ENCODE peak calls at places on chromosomes 6 and 20, in four cellular contexts. One of them, this sample, is unnamed.

GRCh38 chr20:22459754-22460153 is 124.6 kb downstream of the FOXA2 start:
- DNase-seq in brain microvascular endothelial cell: no peak
- DNase-seq in body of pancreas: no peak
- DNase-seq in epithelial cell of esophagus: no peak
- DNase-seq in this sample: no peak

GRCh38 chr20:9119776-9120175 is 50.9 kb downstream of the PLCB4 start:
- DNase-seq in body of pancreas: no peak
- DNase-seq in brain microvascular endothelial cell: no peak
- DNase-seq in epithelial cell of esophagus: peak
- DNase-seq in this sample: no peak

GRCh38 chr6:166204852-166205650 is 37.4 kb upstream of the TBXT start:
- DNase-seq in brain microvascular endothelial cell: no peak
- DNase-seq in body of pancreas: no peak
- DNase-seq in epithelial cell of esophagus: no peak
- DNase-seq in this sample: no peak

GRCh38 chr6:41529970-41530369 is 16.2 kb upstream of the FOXP4 start:
- DNase-seq in epithelial cell of esophagus: no peak
- DNase-seq in body of pancreas: no peak
- DNase-seq in brain microvascular endothelial cell: no peak
- DNase-seq in this sample: no peak

GRCh38 chr20:38130687-38131587 is 34.1 kb downstream of the TGM2 start:
- DNase-seq in epithelial cell of esophagus: no peak
- DNase-seq in body of pancreas: no peak
- DNase-seq in brain microvascular endothelial cell: no peak
- DNase-seq in this sample: no peak

GRCh38 chr6:112037783-112038216 is 16.1 kb upstream of the CCN6 start:
- DNase-seq in epithelial cell of esophagus: peak
- DNase-seq in brain microvascular endothelial cell: peak
- DNase-seq in body of pancreas: peak
- DNase-seq in this sample: peak

GRCh38 chr20:13425401-13425800 is 204.3 kb downstream of the ISM1 start:
- DNase-seq in epithelial cell of esophagus: no peak
- DNase-seq in body of pancreas: no peak
- DNase-seq in brain microvascular endothelial cell: no peak
- DNase-seq in this sample: no peak

GRCh38 chr6:141988954-141989705 is 143.6 kb upstream of the GJE1 start:
- DNase-seq in epithelial cell of esophagus: peak
- DNase-seq in brain microvascular endothelial cell: peak
- DNase-seq in body of pancreas: peak
- DNase-seq in this sample: peak

GRCh38 chr20:58651823-58652605 is 931 bp downstream of the STX16 start:
- DNase-seq in epithelial cell of esophagus: peak
- DNase-seq in brain microvascular endothelial cell: peak
- DNase-seq in body of pancreas: peak
- DNase-seq in this sample: peak

GRCh38 chr6:18343741-18344140 is 43.4 kb upstream of the RNF144B start:
- DNase-seq in brain microvascular endothelial cell: peak
- DNase-seq in body of pancreas: no peak
- DNase-seq in epithelial cell of esophagus: peak
- DNase-seq in this sample: no peak

GRCh38 chr20:50054626-50055511 is 58.1 kb downstream of the UBE2V1 start:
- DNase-seq in brain microvascular endothelial cell: no peak
- DNase-seq in epithelial cell of esophagus: no peak
- DNase-seq in body of pancreas: no peak
- DNase-seq in this sample: peak

GRCh38 chr6:157074969-157075368 is 248.3 kb downstream of the TMEM242 start:
- DNase-seq in epithelial cell of esophagus: no peak
- DNase-seq in brain microvascular endothelial cell: no peak
- DNase-seq in body of pancreas: no peak
- DNase-seq in this sample: no peak

GRCh38 chr20:43189614-43190331 is at the start of gene PTPRT:
- DNase-seq in epithelial cell of esophagus: no peak
- DNase-seq in brain microvascular endothelial cell: no peak
- DNase-seq in body of pancreas: no peak
- DNase-seq in this sample: no peak

GRCh38 chr6:134564705-134565104 is 246.8 kb upstream of the SGK1 start:
- DNase-seq in body of pancreas: no peak
- DNase-seq in epithelial cell of esophagus: no peak
- DNase-seq in brain microvascular endothelial cell: no peak
- DNase-seq in this sample: no peak

GRCh38 chr6:169828176-169828575 is 76.8 kb downstream of the ERMARD start:
- DNase-seq in brain microvascular endothelial cell: no peak
- DNase-seq in body of pancreas: no peak
- DNase-seq in epithelial cell of esophagus: no peak
- DNase-seq in this sample: no peak

GRCh38 chr6:119526609-119527605 is 177.3 kb upstream of the MAN1A1 start:
- DNase-seq in body of pancreas: no peak
- DNase-seq in epithelial cell of esophagus: no peak
- DNase-seq in brain microvascular endothelial cell: no peak
- DNase-seq in this sample: no peak
- TF ChIP-seq CTCF in body of pancreas: no peak
- TF ChIP-seq CTCF in epithelial cell of esophagus: no peak
- TF ChIP-seq CTCF in brain microvascular endothelial cell: peak
- TF ChIP-seq CTCF in this sample: no peak

GRCh38 chr6:137921823-137922222 is 54.8 kb downstream of the TNFAIP3 start:
- DNase-seq in epithelial cell of esophagus: no peak
- DNase-seq in body of pancreas: no peak
- DNase-seq in brain microvascular endothelial cell: no peak
- DNase-seq in this sample: no peak
- TF ChIP-seq CTCF in epithelial cell of esophagus: peak
- TF ChIP-seq CTCF in body of pancreas: no peak
- TF ChIP-seq CTCF in brain microvascular endothelial cell: peak
- TF ChIP-seq CTCF in this sample: no peak

DNA sequence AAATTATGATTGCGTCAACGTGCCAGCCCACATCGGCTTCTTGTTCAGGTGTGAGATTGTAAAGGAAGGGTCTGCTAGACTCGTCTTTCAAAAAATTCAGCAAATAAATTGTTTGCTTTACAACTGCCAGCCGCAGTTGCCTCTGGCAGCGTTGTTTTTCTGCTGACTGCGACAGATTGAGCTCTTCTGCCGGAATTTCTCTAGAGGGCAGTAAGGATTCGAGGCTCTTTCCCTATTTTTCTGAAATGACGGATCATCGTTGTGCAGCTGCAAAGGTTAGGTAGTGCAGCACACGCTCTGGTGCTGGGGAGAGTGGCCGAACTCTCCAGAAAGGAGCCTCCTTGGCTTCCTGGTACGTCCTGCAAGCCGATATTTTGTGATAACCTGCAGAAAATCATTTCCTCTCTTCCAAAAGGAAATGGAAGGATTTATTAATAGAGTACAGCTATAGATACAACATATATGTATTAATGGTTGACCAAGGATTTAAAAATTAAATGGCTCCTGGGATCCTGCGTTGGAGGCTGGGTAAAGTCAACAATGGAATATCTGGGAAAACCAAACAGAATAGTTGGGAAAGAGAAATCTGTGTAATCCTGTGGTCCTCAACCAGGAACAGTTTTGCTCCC is 121.9 kb upstream of the ZFP64 start:
- DNase-seq in body of pancreas: peak
- DNase-seq in brain microvascular endothelial cell: peak
- DNase-seq in epithelial cell of esophagus: peak
- DNase-seq in this sample: peak
- TF ChIP-seq CTCF in body of pancreas: no peak
- TF ChIP-seq CTCF in brain microvascular endothelial cell: peak
- TF ChIP-seq CTCF in epithelial cell of esophagus: peak
- TF ChIP-seq CTCF in this sample: peak

DNA sequence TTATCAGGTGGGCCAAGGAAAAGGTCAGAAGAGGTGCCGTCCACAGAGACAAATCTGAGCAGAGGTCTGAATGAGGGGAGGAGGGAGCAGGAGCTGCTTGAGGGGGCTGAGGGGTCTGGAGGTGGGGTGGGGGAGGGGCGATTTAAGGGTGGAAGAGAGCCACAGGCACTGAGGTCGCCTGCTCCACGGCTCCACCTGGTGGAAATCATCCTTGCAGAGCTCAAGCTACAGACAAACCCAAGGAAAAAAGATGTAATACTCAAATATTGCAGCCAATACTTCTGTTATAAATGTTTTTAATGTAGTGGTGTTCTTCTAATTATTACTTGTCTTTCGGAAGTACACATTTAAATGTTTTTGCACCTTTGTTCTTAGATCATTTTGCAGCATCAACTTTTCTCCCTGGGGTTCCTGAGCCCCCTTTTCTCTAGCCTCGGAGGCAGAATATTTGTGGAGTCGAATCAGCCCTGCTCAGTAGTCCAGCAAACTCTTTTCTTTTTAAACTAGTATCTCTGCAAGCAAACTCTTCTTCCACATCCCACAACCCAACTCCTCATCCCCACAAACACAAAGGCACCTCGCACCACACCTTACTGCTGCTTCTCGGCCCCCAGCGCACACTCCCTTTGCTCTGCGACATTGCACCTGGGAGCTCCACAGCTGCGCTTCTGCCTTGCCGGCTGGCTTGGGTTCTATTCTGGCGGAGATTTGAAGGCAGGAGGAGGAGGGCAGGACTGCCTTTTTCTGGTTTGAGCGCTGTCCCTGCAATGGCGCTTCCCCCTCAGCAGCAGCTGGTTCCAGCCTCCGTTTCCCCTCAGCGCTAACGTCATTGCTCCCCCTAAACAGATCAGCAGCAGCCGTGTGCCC is 51.0 kb upstream of the TFAP2A start:
- DNase-seq in epithelial cell of esophagus: peak
- DNase-seq in brain microvascular endothelial cell: peak
- DNase-seq in body of pancreas: peak
- DNase-seq in this sample: peak
- TF ChIP-seq CTCF in epithelial cell of esophagus: peak
- TF ChIP-seq CTCF in brain microvascular endothelial cell: peak
- TF ChIP-seq CTCF in body of pancreas: no peak
- TF ChIP-seq CTCF in this sample: no peak

GRCh38 chr6:492816-493414 is 101.4 kb downstream of the IRF4 start:
- DNase-seq in epithelial cell of esophagus: no peak
- DNase-seq in body of pancreas: no peak
- DNase-seq in brain microvascular endothelial cell: no peak
- DNase-seq in this sample: no peak

GRCh38 chr6:490251-491037 is 98.9 kb downstream of the IRF4 start:
- DNase-seq in brain microvascular endothelial cell: no peak
- DNase-seq in body of pancreas: no peak
- DNase-seq in epithelial cell of esophagus: no peak
- DNase-seq in this sample: no peak

GRCh38 chr6:493840-494239 is 102.3 kb downstream of the IRF4 start:
- DNase-seq in brain microvascular endothelial cell: no peak
- DNase-seq in epithelial cell of esophagus: no peak
- DNase-seq in body of pancreas: no peak
- DNase-seq in this sample: no peak

GRCh38 chr6:491233-491632 is 99.7 kb downstream of the IRF4 start:
- DNase-seq in body of pancreas: no peak
- DNase-seq in epithelial cell of esophagus: no peak
- DNase-seq in brain microvascular endothelial cell: no peak
- DNase-seq in this sample: no peak

DNA sequence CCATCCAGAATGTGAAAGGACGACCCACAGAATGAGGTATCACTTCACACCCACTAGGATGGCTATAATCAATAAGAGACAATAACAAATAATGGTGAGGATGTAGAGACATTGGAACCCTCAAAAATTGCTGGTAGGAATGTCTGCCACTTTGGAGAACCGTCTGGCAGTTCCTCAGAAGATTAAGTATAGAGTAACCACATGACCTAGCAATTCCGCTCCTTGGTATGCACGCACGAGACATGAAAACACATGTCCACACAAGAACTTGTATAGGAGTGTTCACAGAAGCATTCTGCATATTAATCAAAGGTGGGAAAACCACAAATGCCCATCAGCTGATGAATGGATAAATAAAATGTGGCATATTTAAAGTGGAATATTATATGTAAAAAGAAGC is 100.6 kb downstream of the IRF4 start:
- DNase-seq in brain microvascular endothelial cell: no peak
- DNase-seq in epithelial cell of esophagus: no peak
- DNase-seq in body of pancreas: no peak
- DNase-seq in this sample: no peak
- TF ChIP-seq CTCF in brain microvascular endothelial cell: no peak
- TF ChIP-seq CTCF in epithelial cell of esophagus: no peak
- TF ChIP-seq CTCF in body of pancreas: no peak
- TF ChIP-seq CTCF in this sample: no peak

GRCh38 chr6:1815827-1816452 is 206.2 kb downstream of the FOXC1 start:
- DNase-seq in body of pancreas: no peak
- DNase-seq in epithelial cell of esophagus: no peak
- DNase-seq in brain microvascular endothelial cell: no peak
- DNase-seq in this sample: no peak
- TF ChIP-seq CTCF in body of pancreas: no peak
- TF ChIP-seq CTCF in epithelial cell of esophagus: no peak
- TF ChIP-seq CTCF in brain microvascular endothelial cell: no peak
- TF ChIP-seq CTCF in this sample: no peak

DNA sequence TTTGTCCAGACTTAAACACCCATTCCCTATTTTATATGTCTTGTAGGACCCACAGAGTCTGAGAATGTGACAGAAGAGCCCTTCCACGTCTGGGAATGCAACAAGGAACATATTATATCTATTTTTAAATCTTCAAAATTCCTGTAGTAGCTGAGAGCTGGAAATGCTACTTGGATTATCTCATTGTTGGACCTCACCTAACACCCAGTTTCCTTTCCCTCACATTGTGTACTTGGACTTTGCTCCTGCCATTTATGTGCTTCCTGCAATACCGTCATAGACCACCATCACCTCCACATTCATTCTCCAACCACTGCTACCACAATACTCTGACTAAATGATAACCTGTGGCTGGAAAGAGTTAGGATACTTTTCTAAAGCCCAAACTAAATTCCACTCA is 335.4 kb downstream of the COL12A1 start:
- DNase-seq in brain microvascular endothelial cell: peak
- DNase-seq in epithelial cell of esophagus: no peak
- DNase-seq in body of pancreas: no peak
- DNase-seq in this sample: peak
- TF ChIP-seq CTCF in brain microvascular endothelial cell: peak
- TF ChIP-seq CTCF in epithelial cell of esophagus: no peak
- TF ChIP-seq CTCF in body of pancreas: no peak
- TF ChIP-seq CTCF in this sample: no peak

GRCh38 chr6:105001906-105002305 is 45.0 kb downstream of the LIN28B start:
- DNase-seq in brain microvascular endothelial cell: no peak
- DNase-seq in body of pancreas: no peak
- DNase-seq in epithelial cell of esophagus: no peak
- DNase-seq in this sample: no peak

GRCh38 chr6:105001063-105001462 is 44.2 kb downstream of the LIN28B start:
- DNase-seq in epithelial cell of esophagus: no peak
- DNase-seq in brain microvascular endothelial cell: no peak
- DNase-seq in body of pancreas: no peak
- DNase-seq in this sample: no peak

DNA sequence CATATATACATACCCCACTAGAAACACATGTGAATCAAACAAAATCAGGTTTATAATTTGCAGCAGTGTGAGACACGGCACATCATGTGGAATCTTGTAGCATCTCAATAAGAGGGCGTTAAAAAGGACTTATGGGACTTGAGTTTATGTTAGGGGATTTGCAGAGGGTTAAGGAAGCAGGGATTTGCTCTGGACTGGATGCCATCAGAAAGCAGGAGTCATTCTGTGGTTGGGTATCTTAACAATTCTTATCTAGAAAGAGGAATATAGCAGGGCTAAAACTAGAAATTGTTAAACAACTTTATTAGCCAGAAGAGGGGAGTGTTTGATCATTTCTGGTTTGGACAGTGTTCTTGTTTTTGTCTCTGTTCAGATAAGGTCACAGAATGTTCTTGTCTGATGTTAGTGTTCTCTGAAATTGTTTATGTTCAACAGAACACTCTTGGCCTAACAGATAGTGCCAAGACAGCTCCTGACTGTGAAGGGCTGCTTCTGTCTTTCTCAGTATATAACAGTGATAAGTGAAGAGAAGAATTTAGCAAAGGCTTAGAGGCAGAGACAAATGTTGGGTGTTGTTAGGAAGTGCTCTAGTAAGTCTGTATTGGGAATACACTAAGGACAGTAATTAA is 39.2 kb downstream of the LIN28B start:
- DNase-seq in epithelial cell of esophagus: peak
- DNase-seq in brain microvascular endothelial cell: no peak
- DNase-seq in body of pancreas: no peak
- DNase-seq in this sample: no peak
- TF ChIP-seq CTCF in epithelial cell of esophagus: peak
- TF ChIP-seq CTCF in brain microvascular endothelial cell: no peak
- TF ChIP-seq CTCF in body of pancreas: no peak
- TF ChIP-seq CTCF in this sample: no peak

This sample was measured in Calu3.